ENCODE peak calls at places on chromosomes 1 and 21, in five cellular contexts. L is H9, U is mesendoderm, N is neuronal stem cell, D is IMR-90. A is an unnamed sample.

GRCh38 chr1:218659911-218660677 is 315.0 kb downstream of the TGFB2 start:
- DNase-seq in L (no peak), U (no peak), N (no peak), D (no peak), A (peak; percentile 50)

GRCh38 chr1:235500971-235501540 is 3.2 kb downstream of the B3GALNT2 start:
- DNase-seq in L (no peak), U (peak; percentile 65), N (no peak), D (peak; percentile 71), A (peak; percentile 15)

GRCh38 chr1:216034506-216034905 is 388.7 kb downstream of the USH2A start:
- DNase-seq in L (peak; percentile 69), U (peak; percentile 79), N (peak; percentile 12), D (peak; percentile 6), A (peak; percentile 5)

GRCh38 chr1:172670791-172671190 is 11.9 kb downstream of the FASLG start:
- DNase-seq in L (no peak), U (peak; percentile 57), N (no peak), D (no peak), A (no peak)

GRCh38 chr1:91440845-91441244 is 36.2 kb upstream of the HFM1 start:
- DNase-seq in L (no peak), U (peak; percentile 5), N (no peak), D (no peak), A (no peak)

GRCh38 chr1:150995896-150996295 is 10.8 kb downstream of the MINDY1 start:
- DNase-seq in L (peak; percentile 62), U (peak; percentile 69), N (no peak), D (no peak), A (peak; percentile 70)

GRCh38 chr1:30058966-30059365 is 664.4 kb downstream of the MATN1 start:
- DNase-seq in L (no peak), U (peak; percentile 55), N (no peak), D (peak; percentile 90), A (peak; percentile 86)

GRCh38 chr1:228782662-228783414 is 47.6 kb downstream of the RHOU start:
- DNase-seq in L (no peak), U (no peak), N (no peak), D (peak; percentile 57), A (peak; percentile 60)

GRCh38 chr21:28160378-28160777 is 832.3 kb downstream of the LTN1 start:
- DNase-seq in L (no peak), U (no peak), N (no peak), D (no peak), A (peak; percentile 38)

GRCh38 chr1:77399250-77400086 is 117.6 kb downstream of the AK5 start:
- DNase-seq in L (no peak), U (no peak), N (peak; percentile 69), D (no peak), A (no peak)

GRCh38 chr1:12454406-12455391 is 163.3 kb downstream of the DHRS3 start:
- DNase-seq in L (no peak), U (no peak), N (no peak), D (peak; percentile 34), A (peak; percentile 28)

GRCh38 chr1:8274396-8274795 is 43.5 kb upstream of the SLC45A1 start:
- DNase-seq in L (no peak), U (no peak), N (no peak), D (no peak), A (no peak)

GRCh38 chr21:45887121-45887611 is 94.4 kb upstream of the COL6A1 start:
- DNase-seq in L (no peak), U (no peak), N (no peak), D (no peak), A (peak; percentile 65)

GRCh38 chr21:31538821-31539220 is 120.7 kb upstream of the SOD1 start:
- DNase-seq in L (no peak), U (no peak), N (no peak), D (no peak), A (no peak)

GRCh38 chr1:175632667-175633066 is 110.7 kb downstream of the TNR start:
- DNase-seq in L (no peak), U (no peak), N (no peak), D (no peak), A (no peak)

GRCh38 chr1:35555601-35556477 is 1.4 kb downstream of the KIAA0319L start:
- DNase-seq in L (no peak), U (no peak), N (no peak), D (peak; percentile 78), A (no peak)

GRCh38 chr1:163820748-163821147 is 499.0 kb downstream of the NUF2 start:
- DNase-seq in L (no peak), U (no peak), N (no peak), D (no peak), A (no peak)

GRCh38 chr1:81559662-81560350 is 240.9 kb upstream of the ADGRL2 start:
- DNase-seq in L (no peak), U (no peak), N (no peak), D (no peak), A (no peak)

GRCh38 chr21:33268736-33269441 is 2.7 kb downstream of the IL10RB start:
- DNase-seq in L (no peak), U (no peak), N (no peak), D (no peak), A (no peak)

GRCh38 chr1:172134087-172134731 is 286.3 kb upstream of the C1orf105 start:
- DNase-seq in L (no peak), U (no peak), N (no peak), D (peak; percentile 55), A (peak; percentile 28)

GRCh38 chr1:78586572-78586971 is 33.7 kb upstream of the IFI44L start:
- DNase-seq in L (no peak), U (no peak), N (no peak), D (peak; percentile 54), A (no peak)

GRCh38 chr1:147414505-147415163 is 126.7 kb upstream of the BCL9 start:
- DNase-seq in L (no peak), U (no peak), N (no peak), D (no peak), A (no peak)

GRCh38 chr1:188937965-188938551 is 1539.6 kb downstream of the BRINP3 start:
- DNase-seq in L (no peak), U (peak; percentile 13), N (no peak), D (peak; percentile 38), A (peak; percentile 18)

GRCh38 chr1:201251411-201251810 is 31.9 kb upstream of the PKP1 start:
- DNase-seq in L (no peak), U (no peak), N (no peak), D (no peak), A (no peak)

GRCh38 chr1:246613131-246613758 is 47.0 kb downstream of the CNST start:
- DNase-seq in L (no peak), U (no peak), N (no peak), D (no peak), A (no peak)

GRCh38 chr1:235865565-235866206 is 1.0 kb downstream of the LYST start:
- DNase-seq in L (no peak), U (no peak), N (no peak), D (no peak), A (no peak)

GRCh38 chr1:172004671-172005070 is 163.4 kb downstream of the DNM3 start:
- DNase-seq in L (no peak), U (no peak), N (no peak), D (no peak), A (no peak)

GRCh38 chr1:65658122-65658521 is 134.6 kb upstream of the PDE4B start:
- DNase-seq in L (no peak), U (no peak), N (no peak), D (peak; percentile 11), A (peak; percentile 4)

GRCh38 chr1:63813829-63814277 is 40.0 kb downstream of the ROR1 start:
- DNase-seq in L (no peak), U (no peak), N (no peak), D (peak; percentile 70), A (peak; percentile 70)

GRCh38 chr1:226975259-226975908 is 35.3 kb downstream of the COQ8A start:
- DNase-seq in L (peak; percentile 14), U (no peak), N (peak; percentile 56), D (no peak), A (no peak)

GRCh38 chr1:168360151-168360550 is 79.5 kb downstream of the TBX19 start:
- DNase-seq in L (no peak), U (peak; percentile 37), N (no peak), D (no peak), A (peak; percentile 48)

GRCh38 chr1:219326843-219327242 is 153.2 kb downstream of the LYPLAL1 start:
- DNase-seq in L (no peak), U (no peak), N (no peak), D (no peak), A (no peak)

GRCh38 chr1:28594661-28595411 is 2.8 kb downstream of the RAB42 start:
- DNase-seq in L (peak; percentile 85), U (peak; percentile 54), N (no peak), D (no peak), A (no peak)

GRCh38 chr1:197680311-197680710 is 95.0 kb downstream of the DENND1B start:
- DNase-seq in L (no peak), U (no peak), N (no peak), D (peak; percentile 30), A (no peak)

DNA sequence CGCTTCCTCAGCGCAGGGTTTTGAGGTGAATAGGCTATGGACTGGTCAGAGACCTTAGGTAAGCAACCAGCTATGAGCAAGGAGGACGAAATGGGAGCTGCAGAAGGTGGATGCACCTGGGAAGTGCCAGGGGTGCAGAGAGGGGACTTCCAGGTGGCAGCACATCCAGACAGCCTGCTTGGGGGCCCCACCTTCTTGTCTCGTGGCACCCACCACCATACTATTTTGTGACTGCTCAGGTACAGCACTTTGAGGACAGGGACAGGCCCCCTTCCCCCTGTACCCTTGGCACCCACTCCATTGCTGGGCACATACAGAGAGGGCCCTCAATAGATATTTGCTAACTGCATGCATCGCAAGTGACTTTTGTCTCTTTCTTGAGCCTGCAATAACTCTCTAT is 777 bp upstream of the KISS1 start:
- DNase-seq in L (no peak), U (no peak), N (no peak), D (no peak), A (no peak)
- H2AK5ac ChIP-seq in L (no peak overlapping the region), U (no peak overlapping the region), N (no peak overlapping the region), D (peak overlapping the region; percentile 99), A (peak overlapping the region; percentile 69)

DNA sequence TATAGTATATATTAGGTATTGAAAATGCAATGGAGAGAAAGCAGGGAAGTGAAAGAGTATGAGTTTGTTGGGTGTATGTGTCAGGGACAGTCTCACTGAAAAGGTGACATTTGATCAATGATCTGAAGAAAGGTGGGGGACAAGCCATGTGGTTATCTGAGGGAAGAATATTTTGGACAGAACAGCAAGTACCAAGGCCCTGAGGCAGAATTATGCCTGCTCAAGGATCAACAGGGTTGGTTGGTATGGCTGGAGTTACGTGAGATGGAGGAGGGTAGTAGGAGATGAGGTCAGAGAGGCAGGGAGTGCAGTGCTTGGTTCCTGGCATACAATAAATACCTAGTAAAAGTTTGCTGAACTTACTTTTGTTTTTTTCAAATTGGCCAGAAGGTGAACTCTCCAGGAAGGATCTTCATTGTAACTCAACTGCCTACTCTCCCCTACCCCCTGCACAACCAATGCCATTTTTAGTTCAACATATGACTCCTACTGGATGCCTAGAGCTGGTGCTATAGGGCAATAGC is 1.8 kb downstream of the LAMTOR2 start:
- DNase-seq in L (no peak), U (no peak), N (no peak), D (no peak), A (no peak)
- H2AK5ac ChIP-seq in L (no peak overlapping the region), U (no peak overlapping the region), N (no peak overlapping the region), D (no peak overlapping the region), A (no peak overlapping the region)

DNA sequence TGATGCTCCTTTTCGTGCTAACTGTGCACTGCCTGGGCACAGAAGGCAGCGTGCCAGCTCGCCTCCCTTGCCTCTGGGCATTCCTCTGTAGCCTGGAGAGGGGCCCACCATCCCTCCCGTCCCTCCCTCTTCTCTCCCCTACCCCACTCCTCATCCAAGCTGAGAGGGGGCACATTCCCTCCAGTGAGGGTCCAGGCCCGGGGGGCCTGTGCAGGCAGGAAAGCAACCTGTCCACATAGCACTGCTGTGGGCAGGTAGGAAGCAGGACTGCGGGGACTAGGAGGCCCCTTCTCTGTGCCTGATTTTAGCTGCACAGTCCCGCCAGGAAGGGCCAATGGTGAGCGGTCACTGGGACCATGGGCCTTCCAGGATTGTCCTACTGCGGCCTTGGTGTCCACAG is 10.3 kb upstream of the PKNOX1 start:
- DNase-seq in L (no peak), U (no peak), N (no peak), D (no peak), A (no peak)
- H2AK5ac ChIP-seq in L (no peak overlapping the region), U (peak overlapping the region; percentile 85), N (no peak overlapping the region), D (no peak overlapping the region), A (no peak overlapping the region)

GRCh38 chr1:88768187-88768586 is 84.1 kb downstream of the PKN2 start:
- DNase-seq in L (no peak), U (peak; percentile 28), N (no peak), D (no peak), A (no peak)
- H2AK5ac ChIP-seq in L (no peak overlapping the region), U (no peak overlapping the region), N (no peak overlapping the region), D (no peak overlapping the region), A (no peak overlapping the region)

A was measured in mesenchymal stem cell.